ENCODE peak calls at places on chromosome 5, in four cellular contexts. X is K562, O is GM12878, S is HepG2. D is an unnamed sample.

GRCh38 chr5:98588225-98588624 is 185.2 kb upstream of the RGMB start:
- DNase-seq in O (no peak), S (no peak), X (no peak), D (no peak)

GRCh38 chr5:27208051-27208450 is 169.7 kb upstream of the CDH9 start:
- DNase-seq in O (no peak), X (no peak), S (no peak), D (no peak)

GRCh38 chr5:133475986-133476385 is 136.4 kb downstream of the FSTL4 start:
- DNase-seq in X (no peak), O (no peak), S (no peak), D (no peak)

GRCh38 chr5:56099346-56099745 is 104.6 kb upstream of the IL6ST start:
- DNase-seq in O (no peak), X (no peak), S (peak), D (no peak)

GRCh38 chr5:95130951-95131350 is 153.9 kb downstream of the MCTP1 start:
- DNase-seq in X (no peak), O (no peak), S (no peak), D (peak)

GRCh38 chr5:143383988-143384387 is 19.5 kb downstream of the NR3C1 start:
- DNase-seq in O (no peak), S (no peak), X (no peak), D (no peak)

GRCh38 chr5:133344266-133344665 is 268.1 kb downstream of the FSTL4 start:
- DNase-seq in S (no peak), X (no peak), O (no peak), D (no peak)

GRCh38 chr5:99449786-99450185 is 521.0 kb upstream of the CHD1 start:
- DNase-seq in X (no peak), O (no peak), S (no peak), D (no peak)

GRCh38 chr5:28313543-28314334 is 1275.4 kb upstream of the CDH9 start:
- DNase-seq in X (no peak), O (no peak), S (no peak), D (no peak)

GRCh38 chr5:140182075-140182709 is 7.2 kb downstream of the CYSTM1 start:
- DNase-seq in S (no peak), O (no peak), X (no peak), D (no peak)

GRCh38 chr5:71569748-71570509 is 17.2 kb upstream of the MCCC2 start:
- DNase-seq in S (no peak), X (no peak), O (no peak), D (no peak)

GRCh38 chr5:164148292-164148691 is 642.9 kb downstream of the MAT2B start:
- DNase-seq in X (no peak), O (no peak), S (no peak), D (peak)

DNA sequence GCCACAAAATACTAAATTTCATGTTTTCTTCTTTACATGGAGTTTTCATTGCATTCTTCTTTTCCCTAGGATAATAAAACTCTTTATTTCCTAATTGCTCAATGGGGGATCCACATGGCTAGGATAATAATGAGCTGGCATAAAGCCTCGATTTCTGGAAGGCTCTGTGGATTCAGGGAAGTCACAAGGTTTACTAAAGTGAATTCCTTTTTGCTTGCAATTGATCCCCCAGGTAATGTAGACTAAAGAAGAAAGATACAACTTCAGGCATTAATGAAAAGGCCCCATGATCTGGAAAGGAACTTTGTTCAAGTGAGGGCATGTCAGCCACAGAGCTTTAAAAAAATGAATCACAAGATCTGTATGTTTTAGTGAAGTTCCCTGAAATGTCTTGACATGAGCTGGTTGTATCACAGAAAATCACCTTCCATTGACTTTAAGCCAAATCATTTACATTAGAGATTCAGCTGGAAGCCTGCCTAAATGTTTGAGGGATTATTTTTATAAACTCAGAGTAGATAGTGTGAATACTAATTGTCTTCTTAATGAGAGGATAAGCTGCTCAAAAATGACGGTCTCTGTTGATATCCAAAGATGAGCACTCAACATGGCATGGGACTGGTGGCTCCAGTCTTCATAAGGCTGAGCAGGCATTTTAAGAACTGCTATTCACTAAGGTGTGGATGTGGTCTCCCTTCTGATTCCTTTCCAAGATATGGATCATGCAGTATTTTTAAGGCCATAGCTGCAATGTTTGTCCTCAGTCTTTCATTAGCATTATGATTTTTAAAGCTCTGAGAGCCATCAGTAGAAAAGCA is 377.3 kb upstream of the RIOK2 start:
- DNase-seq in O (no peak), S (no peak), X (no peak), D (no peak)
- TF ChIP-seq JUNB in O (no peak), S (no peak), X (no peak), D (no peak)

GRCh38 chr5:83436276-83436675 is 35.3 kb upstream of the VCAN start:
- DNase-seq in S (no peak), X (no peak), O (no peak), D (no peak)

GRCh38 chr5:83433891-83434290 is 37.7 kb upstream of the VCAN start:
- DNase-seq in X (no peak), O (no peak), S (no peak), D (no peak)

GRCh38 chr5:83430130-83431010 is 41.2 kb upstream of the VCAN start:
- DNase-seq in S (peak), O (peak), X (peak), D (peak)

GRCh38 chr5:83440826-83441225 is 30.7 kb upstream of the VCAN start:
- DNase-seq in X (no peak), O (no peak), S (no peak), D (no peak)

GRCh38 chr5:83434929-83435328 is 36.6 kb upstream of the VCAN start:
- DNase-seq in S (no peak), O (no peak), X (no peak), D (no peak)
- H2AFZ ChIP-seq in S (no peak), O (no peak), X (no peak), D (peak)

GRCh38 chr5:167269146-167269545 is 1022.3 kb upstream of the WWC1 start:
- DNase-seq in O (no peak), S (no peak), X (no peak), D (no peak)
- TF ChIP-seq POLR2AphosphoS5 in O (no peak), S (no peak), X (no peak), D (no peak)

DNA sequence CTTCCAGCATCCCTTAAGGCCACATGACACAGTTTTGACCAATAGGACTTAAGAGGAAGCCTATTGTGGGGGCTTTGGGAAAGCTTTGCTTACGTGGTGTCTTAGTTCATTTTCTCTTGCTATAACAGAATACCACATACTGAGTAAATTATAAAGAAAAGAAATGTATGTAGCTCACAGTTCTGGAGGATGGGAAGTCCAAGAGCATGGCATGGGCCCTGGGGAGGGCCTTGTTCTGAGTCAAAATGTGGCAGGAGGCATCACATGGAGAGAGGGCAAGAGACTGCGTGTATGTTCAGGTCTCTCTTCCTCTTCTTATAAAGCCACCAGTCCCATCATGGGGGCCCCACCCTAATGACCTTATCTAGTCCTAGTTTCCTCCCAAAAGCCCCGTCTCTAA is 68.6 kb upstream of the CPEB4 start:
- DNase-seq in S (no peak), X (no peak), O (no peak), D (no peak)
- TF ChIP-seq JUNB in S (no peak), X (no peak), O (no peak), D (no peak)

DNA sequence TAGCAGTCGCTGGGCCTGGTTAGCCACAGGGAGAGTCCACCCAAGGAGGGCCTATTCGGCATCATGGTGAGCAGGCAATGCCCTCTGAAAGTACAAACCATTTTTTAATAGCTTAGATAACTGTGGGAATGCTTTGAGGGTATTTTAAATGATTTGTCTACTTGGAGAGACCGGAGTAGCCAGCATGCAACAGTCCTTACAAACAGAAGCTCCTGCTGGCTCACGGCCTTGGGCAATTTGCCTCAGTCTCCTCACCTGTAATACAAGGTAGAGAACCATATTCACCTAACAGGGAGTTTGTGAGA is 128.8 kb downstream of the COL23A1 start:
- DNase-seq in S (no peak), X (no peak), O (no peak), D (no peak)
- H2AFZ ChIP-seq in S (no peak), X (peak), O (no peak), D (no peak)

GRCh38 chr5:179607449-179607931 is 16.0 kb downstream of the HNRNPH1 start:
- DNase-seq in X (no peak), S (no peak), O (no peak), D (no peak)

GRCh38 chr5:179606071-179606909 is 17.2 kb downstream of the HNRNPH1 start:
- DNase-seq in S (no peak), X (no peak), O (no peak), D (no peak)

GRCh38 chr5:179609834-179610108 is 13.7 kb downstream of the HNRNPH1 start:
- DNase-seq in X (no peak), S (no peak), O (no peak), D (no peak)

GRCh38 chr5:179606910-179607448 is 16.5 kb downstream of the HNRNPH1 start:
- DNase-seq in O (no peak), X (no peak), S (no peak), D (no peak)

GRCh38 chr5:179608131-179608581 is 15.3 kb downstream of the HNRNPH1 start:
- DNase-seq in S (no peak), O (no peak), X (no peak), D (no peak)
- TF ChIP-seq POLR2AphosphoS5 in S (no peak), O (peak), X (no peak), D (no peak)

DNA sequence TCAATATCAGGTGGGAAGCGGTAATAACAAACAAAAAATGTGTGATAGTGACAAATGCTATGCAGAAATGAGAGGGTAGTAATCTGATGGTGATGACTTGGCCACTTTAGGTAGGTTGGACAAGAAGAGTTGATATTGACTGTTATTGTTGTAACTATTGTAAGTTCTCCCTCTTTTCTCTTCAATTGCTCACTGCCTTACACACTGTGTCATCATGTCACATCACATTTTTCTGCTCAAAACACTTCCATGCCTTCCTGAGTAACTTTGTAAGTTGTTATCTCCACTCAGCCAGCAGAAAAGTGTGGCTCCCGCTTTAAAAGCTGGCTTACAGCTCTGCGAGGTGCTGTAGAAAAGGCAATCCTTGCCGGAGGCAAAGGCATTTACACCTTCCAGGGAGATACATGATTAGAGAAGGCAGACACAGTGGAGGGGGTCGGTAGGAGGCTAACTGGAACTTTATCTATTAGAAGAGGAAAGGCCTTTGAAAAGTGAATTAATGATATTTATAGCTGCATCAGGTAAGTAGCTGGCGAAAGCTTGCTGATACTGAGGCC is 85.2 kb upstream of the CLINT1 start:
- DNase-seq in S (no peak), O (no peak), X (no peak), D (no peak)
- TF ChIP-seq JUNB in S (no peak), O (no peak), X (no peak), D (no peak)